ENCODE peak calls at places on chromosomes 4 and X, in nine cellular contexts. O is uterus, H is activated T-helper 1 cell treated with Interleukin-2 at 50 U/mL for 16 hours, N is NCI-H2029, Q is mesendoderm, X is hippocampal formation, Y is AML-193, P is anterior cingulate cortex, G is MCF 10A. L is an unnamed sample.

GRCh38 chr4:109444182-109444844 is 10.7 kb downstream of the SEC24B start:
- DNase-seq in N (no peak), O (no peak), G (no peak), Q (no peak), X (no peak), P (no peak), Y (no peak), H (no peak), L (no peak)

GRCh38 chr4:130849985-130850632 is 1754.2 kb downstream of the C4orf33 start:
- DNase-seq in H (no peak), Q (no peak), N (no peak), X (no peak), G (peak), P (no peak), Y (no peak), O (no peak), L (no peak)

GRCh38 chr4:139676365-139676764 is 10.7 kb downstream of the MGST2 start:
- DNase-seq in O (no peak), H (no peak), Q (no peak), Y (no peak), N (no peak), X (no peak), P (no peak), G (no peak), L (no peak)

GRCh38 chrX:136047969-136048368 is 62.7 kb downstream of the SLC9A6 start:
- DNase-seq in P (no peak), G (no peak), Q (no peak), H (no peak), N (no peak), O (no peak), Y (no peak), X (no peak), L (no peak)

GRCh38 chrX:48589482-48590162 is 7.7 kb upstream of the WDR13 start:
- DNase-seq in Y (no peak), O (no peak), X (no peak), Q (no peak), G (peak), P (no peak), N (peak), H (no peak), L (no peak)

GRCh38 chr4:48604041-48604440 is 114.0 kb downstream of the ZAR1 start:
- DNase-seq in Q (no peak), X (no peak), G (no peak), P (no peak), O (no peak), Y (no peak), H (no peak), N (no peak), L (no peak)

GRCh38 chr4:119664168-119664907 is 35.7 kb upstream of the PDE5A start:
- DNase-seq in X (no peak), O (no peak), H (no peak), P (no peak), Q (no peak), Y (no peak), N (no peak), G (no peak), L (no peak)

GRCh38 chrX:132037479-132037993 is 14.4 kb downstream of the STK26 start:
- DNase-seq in Y (no peak), N (no peak), G (no peak), X (no peak), O (no peak), H (no peak), Q (peak), P (no peak), L (no peak)

GRCh38 chr4:130738233-130738632 is 1642.3 kb downstream of the C4orf33 start:
- DNase-seq in H (no peak), N (no peak), G (no peak), Y (no peak), P (no peak), O (no peak), Q (no peak), X (no peak), L (no peak)

GRCh38 chrX:39492495-39493162 is 605.1 kb downstream of the BCOR start:
- DNase-seq in Y (peak), H (no peak), G (peak), P (no peak), Q (no peak), O (peak), N (no peak), X (no peak), L (no peak)

GRCh38 chr4:6339818-6340445 is 70.3 kb downstream of the WFS1 start:
- DNase-seq in N (no peak), G (no peak), H (no peak), P (no peak), O (no peak), X (no peak), Y (no peak), Q (no peak), L (no peak)

GRCh38 chr4:114782842-114783595 is 184.4 kb downstream of the UGT8 start:
- DNase-seq in O (no peak), N (no peak), P (no peak), Y (no peak), Q (peak), X (no peak), H (no peak), G (no peak), L (no peak)

GRCh38 chrX:20333672-20334071 is 67.0 kb upstream of the RPS6KA3 start:
- DNase-seq in Q (no peak), G (no peak), O (no peak), N (no peak), P (no peak), X (no peak), Y (no peak), H (no peak), L (no peak)

GRCh38 chrX:153649178-153649914 is 2.3 kb downstream of the DUSP9 start:
- DNase-seq in H (no peak), P (no peak), X (no peak), Y (peak), N (peak), G (peak), O (peak), Q (peak), L (no peak)

GRCh38 chrX:68433155-68433980 is at the start of gene OPHN1:
- DNase-seq in Y (no peak), P (peak), G (peak), Q (peak), O (peak), N (no peak), X (peak), H (no peak), L (peak)